ENCODE peak calls at places on chromosome 5, in five cellular contexts. C is esophagus squamous epithelium, K is ovary, W is psoas muscle, X is stomach. V is an unnamed sample.

GRCh38 chr5:179307931-179308471 is 37.3 kb downstream of the ADAMTS2 start:
- DNase-seq in W (peak), C (no peak), X (no peak), K (no peak), V (no peak)

GRCh38 chr5:135271533-135272310 is 127.3 kb downstream of the MACROH2A1 start:
- DNase-seq in W (no peak), C (no peak), X (no peak), K (no peak), V (no peak)

GRCh38 chr5:179385892-179386291 is 40.6 kb upstream of the ADAMTS2 start:
- DNase-seq in X (no peak), K (no peak), W (no peak), C (no peak), V (no peak)

GRCh38 chr5:59193616-59194319 is 610.9 kb downstream of the RAB3C start:
- DNase-seq in C (no peak), W (peak), K (no peak), X (no peak), V (peak)

GRCh38 chr5:83470920-83471404 is 582 bp upstream of the VCAN start:
- DNase-seq in C (no peak), W (no peak), X (no peak), K (no peak), V (no peak)

GRCh38 chr5:151642472-151643140 is 44.1 kb downstream of the SPARC start:
- DNase-seq in X (no peak), K (no peak), C (no peak), W (no peak), V (no peak)

GRCh38 chr5:78698218-78698751 is 49.7 kb upstream of the LHFPL2 start:
- DNase-seq in K (no peak), X (no peak), C (no peak), W (peak), V (no peak)

GRCh38 chr5:7850241-7850532 is 746 bp downstream of the CFAP90 start:
- DNase-seq in W (no peak), X (no peak), K (peak), C (no peak), V (no peak)

GRCh38 chr5:163410505-163410904 is 26.9 kb upstream of the CCNG1 start:
- DNase-seq in X (no peak), K (no peak), W (no peak), C (no peak), V (no peak)

GRCh38 chr5:89471115-89471514 is 588.1 kb upstream of the MEF2C start:
- DNase-seq in W (no peak), K (no peak), C (no peak), X (no peak), V (no peak)

GRCh38 chr5:9218358-9218757 is 327.5 kb downstream of the SEMA5A start:
- DNase-seq in W (no peak), X (no peak), C (no peak), K (no peak), V (no peak)

GRCh38 chr5:132456553-132457361 is 33.8 kb downstream of the IRF1 start:
- DNase-seq in K (no peak), C (no peak), W (peak), X (peak), V (no peak)

GRCh38 chr5:95723632-95724369 is 7.3 kb upstream of the RHOBTB3 start:
- DNase-seq in K (peak), C (no peak), X (peak), W (no peak), V (no peak)

GRCh38 chr5:6827815-6828214 is 114.6 kb downstream of the TENT4A start:
- DNase-seq in W (no peak), K (peak), X (no peak), C (no peak), V (no peak)

GRCh38 chr5:26295541-26295940 is 742.8 kb downstream of the CDH9 start:
- DNase-seq in X (no peak), C (no peak), W (no peak), K (no peak), V (no peak)

GRCh38 chr5:153516503-153516902 is 26.0 kb downstream of the GRIA1 start:
- DNase-seq in K (no peak), C (no peak), X (no peak), W (no peak), V (no peak)

GRCh38 chr5:172707285-172708182 is 63.5 kb downstream of the DUSP1 start:
- DNase-seq in X (no peak), K (no peak), C (no peak), W (peak), V (no peak)

GRCh38 chr5:65811004-65811403 is 89.0 kb downstream of the NLN start:
- DNase-seq in K (no peak), X (no peak), C (no peak), W (no peak), V (peak)

GRCh38 chr5:7436521-7436920 is 40.6 kb downstream of the ADCY2 start:
- DNase-seq in X (no peak), C (no peak), K (no peak), W (peak), V (no peak)

GRCh38 chr5:127290019-127290945 is at the start of gene MEGF10:
- DNase-seq in C (no peak), X (no peak), W (peak), K (no peak), V (no peak)

GRCh38 chr5:165094782-165095181 is 1589.4 kb downstream of the MAT2B start:
- DNase-seq in X (no peak), C (no peak), W (no peak), K (no peak), V (no peak)

GRCh38 chr5:33523208-33523771 is 82.5 kb downstream of the TARS1 start:
- DNase-seq in K (no peak), W (no peak), X (no peak), C (no peak), V (no peak)

GRCh38 chr5:159412284-159413046 is 82.2 kb upstream of the IL12B start:
- DNase-seq in X (peak), K (no peak), C (no peak), W (no peak), V (no peak)

GRCh38 chr5:133017964-133018363 is 8.4 kb downstream of the ZCCHC10 start:
- DNase-seq in K (no peak), X (no peak), W (no peak), C (no peak), V (no peak)

GRCh38 chr5:32092938-32093812 is 80.9 kb downstream of the GOLPH3 start:
- DNase-seq in K (peak), W (no peak), C (no peak), X (peak), V (peak)

GRCh38 chr5:173615884-173616576 is 420 bp downstream of the BOD1 start:
- DNase-seq in W (peak), K (peak), C (no peak), X (peak), V (peak)

GRCh38 chr5:14178671-14179211 is 35.6 kb downstream of the TRIO start:
- DNase-seq in X (no peak), K (no peak), C (no peak), W (no peak), V (no peak)

GRCh38 chr5:56152437-56152836 is 80.7 kb downstream of the ANKRD55 start:
- DNase-seq in X (no peak), W (no peak), K (no peak), C (no peak), V (no peak)

GRCh38 chr5:178119915-178120660 is 6.8 kb downstream of the N4BP3 start:
- DNase-seq in W (no peak), K (no peak), C (no peak), X (no peak), V (no peak)

GRCh38 chr5:163841-164240 is 27.5 kb upstream of the LRRC14B start:
- DNase-seq in W (peak), X (no peak), K (no peak), C (no peak), V (no peak)

GRCh38 chr5:285991-286557 is 14.6 kb downstream of the PDCD6 start:
- DNase-seq in W (no peak), X (no peak), K (no peak), C (no peak), V (no peak)

GRCh38 chr5:80573062-80573461 is 3.0 kb upstream of the ANKRD34B start:
- DNase-seq in K (no peak), W (no peak), C (no peak), X (no peak), V (no peak)

GRCh38 chr5:173542964-173543363 is 73.5 kb downstream of the BOD1 start:
- DNase-seq in K (no peak), C (no peak), W (no peak), X (no peak), V (no peak)

GRCh38 chr5:68353624-68354023 is 138.1 kb downstream of the PIK3R1 start:
- DNase-seq in K (no peak), C (no peak), X (no peak), W (no peak), V (no peak)

GRCh38 chr5:170136493-170136892 is 30.8 kb downstream of the FOXI1 start:
- DNase-seq in W (no peak), K (no peak), X (no peak), C (no peak), V (no peak)

GRCh38 chr5:149227168-149227826 is 44.4 kb upstream of the AFAP1L1 start:
- DNase-seq in W (no peak), X (no peak), C (no peak), K (no peak), V (no peak)

GRCh38 chr5:73968729-73969128 is 342.7 kb downstream of the ARHGEF28 start:
- DNase-seq in C (no peak), W (no peak), K (no peak), X (no peak), V (no peak)

GRCh38 chr5:93313672-93314071 is 267.3 kb downstream of the NR2F1-AS1 start:
- DNase-seq in W (no peak), X (no peak), K (no peak), C (no peak), V (no peak)
- H3K27ac ChIP-seq in W (no peak), X (no peak), K (no peak), C (no peak), V (no peak)

DNA sequence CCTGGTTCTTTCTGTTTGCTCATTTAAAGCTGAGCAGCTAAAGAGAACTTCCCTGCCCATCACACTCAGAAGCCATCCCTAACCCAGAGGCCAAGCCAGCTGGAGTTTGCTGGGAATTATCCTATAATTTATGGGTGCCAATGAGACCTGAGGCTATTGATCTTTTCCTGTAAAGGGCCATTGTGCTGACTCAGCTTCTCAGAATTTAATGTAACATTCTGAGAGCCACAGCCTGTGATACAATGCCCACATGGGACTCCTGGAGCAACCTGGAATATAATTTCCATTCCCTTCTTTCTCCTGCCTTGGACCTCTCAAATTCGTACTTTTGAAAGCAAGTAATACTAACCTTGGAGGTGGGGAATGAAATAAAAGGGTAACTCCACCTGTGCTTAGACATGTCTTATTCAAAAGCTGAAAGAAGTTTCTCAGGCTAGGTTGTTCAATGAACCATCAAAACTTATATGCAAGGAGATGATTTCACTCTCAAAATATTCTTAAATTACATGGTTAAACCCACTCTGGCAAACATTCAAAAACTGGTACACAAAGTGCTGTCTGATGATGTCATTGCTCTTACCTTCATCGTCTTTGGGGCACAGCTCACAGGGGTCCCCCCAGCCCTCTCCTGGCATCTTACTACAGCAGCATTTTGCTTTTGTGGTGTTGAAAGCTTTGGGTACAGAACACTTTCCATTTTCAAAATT is 206.7 kb downstream of the SLC12A2 start:
- DNase-seq in W (no peak), X (no peak), K (no peak), C (no peak), V (no peak)
- H3K27ac ChIP-seq in W (no peak), X (no peak), K (no peak), C (no peak), V (no peak)

DNA sequence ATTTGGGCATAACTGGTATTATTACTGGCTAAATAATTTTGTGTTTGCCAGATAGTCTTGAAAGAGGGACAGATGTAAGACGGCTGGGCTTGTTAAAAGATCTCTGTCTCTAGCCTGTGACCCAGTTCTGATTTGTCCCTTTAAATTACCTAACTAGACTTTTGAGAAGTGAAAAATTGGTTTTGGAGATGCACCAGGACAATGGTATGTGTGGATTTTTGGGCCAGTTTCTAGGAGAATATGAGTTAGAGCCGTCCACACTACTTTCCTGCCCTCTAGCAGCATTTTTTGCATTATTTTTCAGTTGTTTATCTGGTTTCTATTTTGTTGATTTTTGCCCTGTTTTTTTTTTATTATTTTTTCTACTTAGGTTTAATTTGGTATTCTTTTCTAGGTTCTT is 33.5 kb downstream of the LNPEP start:
- DNase-seq in K (no peak), C (no peak), X (no peak), W (no peak), V (no peak)
- H3K27ac ChIP-seq in K (no peak), C (peak), X (peak), W (peak), V (no peak)

GRCh38 chr5:121887727-121888126 is 36.0 kb downstream of the FTMT start:
- DNase-seq in W (no peak), K (no peak), C (no peak), X (no peak), V (no peak)
- H3K27ac ChIP-seq in W (no peak), K (no peak), C (no peak), X (no peak), V (no peak)

DNA sequence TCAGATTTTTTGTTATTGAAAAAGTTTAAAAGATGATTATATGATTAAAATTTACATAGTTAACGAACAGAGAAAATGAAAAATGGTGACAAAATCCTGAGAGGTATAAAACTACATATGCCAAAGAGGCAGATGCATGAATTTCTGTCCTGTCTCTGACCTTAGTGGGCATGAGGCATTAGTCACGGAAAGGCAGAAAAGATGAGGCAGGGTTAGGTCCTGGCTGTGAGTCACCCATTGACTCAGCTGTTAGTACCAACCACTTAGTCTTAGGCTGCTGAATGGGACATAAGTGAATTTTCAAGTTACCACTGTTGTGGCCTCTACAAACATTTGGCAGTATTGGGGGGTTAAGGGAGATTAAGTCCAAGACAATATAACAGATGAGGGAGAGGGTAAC is 33.1 kb downstream of the RASA1 start:
- DNase-seq in X (no peak), C (no peak), W (no peak), K (no peak), V (peak)
- H3K27ac ChIP-seq in X (no peak), C (no peak), W (no peak), K (no peak), V (peak)

DNA sequence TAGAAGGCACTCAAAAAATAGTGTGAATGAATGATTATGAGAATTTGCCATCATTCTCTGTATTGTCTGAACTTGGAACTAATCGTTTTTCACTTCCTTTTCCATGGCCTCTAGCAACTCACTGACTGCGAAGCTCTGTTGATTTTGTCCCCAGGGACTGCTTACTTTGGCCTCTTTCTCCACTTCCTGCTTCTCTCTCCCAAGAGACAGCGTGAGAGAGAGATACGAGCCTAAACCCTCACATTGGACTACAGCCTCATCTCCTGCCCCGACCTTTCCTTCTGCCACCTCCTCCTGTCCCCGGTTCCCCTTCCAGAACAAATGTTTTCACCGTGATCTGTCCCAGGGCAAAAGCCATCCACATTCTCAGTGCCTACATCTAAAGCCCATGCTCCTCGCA is 300.8 kb upstream of the PANK3 start:
- DNase-seq in K (no peak), X (no peak), W (no peak), C (no peak), V (no peak)
- H3K27ac ChIP-seq in K (no peak), X (peak), W (no peak), C (no peak), V (no peak)